ENCODE peak calls at places on chromosomes 13 and 19, in six cellular contexts. J is heart left ventricle; B is caudate nucleus; P is NCI-H1436 treated with DMSO at 0.1 percent for 48 hours; Y is effector memory CD4-positive, alpha-beta T cell; O is mucosa of descending colon. A is an unnamed sample.

GRCh38 chr19:708154-709141 is at the start of gene PALM:
- DNase-seq in O (no peak), Y (no peak), P (no peak), B (no peak), J (peak; percentile 48), A (no peak)

GRCh38 chr19:45125975-45126493 is 33.1 kb downstream of the PPP1R37 start:
- DNase-seq in O (peak; percentile 71), P (no peak), B (peak; percentile 16), J (peak; percentile 66), Y (peak; percentile 32), A (peak; percentile 35)

GRCh38 chr13:90455861-90456260 is 891.6 kb upstream of the MIR17HG start:
- DNase-seq in P (no peak), Y (no peak), J (no peak), B (no peak), O (no peak), A (no peak)

GRCh38 chr19:16429066-16429758 is 42.6 kb downstream of the EPS15L1 start:
- DNase-seq in B (no peak), J (peak; percentile 88), P (no peak), Y (no peak), O (no peak), A (no peak)

GRCh38 chr13:35789335-35790166 is 313.1 kb upstream of the MAB21L1 start:
- DNase-seq in Y (no peak), B (no peak), O (no peak), J (no peak), P (no peak), A (peak; percentile 15)

GRCh38 chr19:55546822-55547614 is 1.7 kb upstream of the SBK3 start:
- DNase-seq in Y (no peak), O (no peak), B (no peak), J (peak; percentile 94), P (no peak), A (peak; percentile 81)

GRCh38 chr19:2494084-2494446 is 18.1 kb downstream of the GADD45B start:
- DNase-seq in Y (no peak), O (no peak), J (peak; percentile 51), P (no peak), B (no peak), A (peak; percentile 82)

GRCh38 chr19:38062959-38063786 is 156.2 kb downstream of the SIPA1L3 start:
- DNase-seq in Y (no peak), O (no peak), B (no peak), P (no peak), J (no peak), A (peak; percentile 84)

GRCh38 chr19:17841810-17842662 is 5.7 kb downstream of the JAK3 start:
- DNase-seq in Y (peak; percentile 24), J (peak; percentile 78), B (no peak), P (peak; percentile 38), O (peak; percentile 81), A (peak; percentile 55)

GRCh38 chr13:35164324-35164932 is 222.4 kb downstream of the NBEA start:
- DNase-seq in Y (no peak), J (no peak), P (no peak), O (no peak), B (no peak), A (peak; percentile 41)

GRCh38 chr19:29292146-29292545 is 79.2 kb upstream of the UQCRFS1 start:
- DNase-seq in P (no peak), J (no peak), B (no peak), O (no peak), Y (no peak), A (no peak)

GRCh38 chr13:48857576-48857975 is 118.1 kb upstream of the FNDC3A start:
- DNase-seq in O (no peak), B (no peak), J (no peak), Y (no peak), P (no peak), A (no peak)

GRCh38 chr13:67841071-67841470 is 610.9 kb upstream of the PCDH9 start:
- DNase-seq in P (no peak), J (no peak), B (no peak), O (peak; percentile 38), Y (no peak), A (no peak)

GRCh38 chr19:3679581-3679980 is 20.7 kb downstream of the PIP5K1C start:
- DNase-seq in P (no peak), O (no peak), B (no peak), J (no peak), Y (no peak), A (no peak)

GRCh38 chr13:29908917-29909755 is 58.7 kb upstream of the UBL3 start:
- DNase-seq in P (no peak), J (no peak), O (no peak), B (no peak), Y (no peak), A (no peak)

GRCh38 chr19:40274585-40275544 is 10.3 kb downstream of the AKT2 start:
- DNase-seq in B (no peak), J (no peak), P (no peak), Y (no peak), O (no peak), A (no peak)